ENCODE peak calls at places on chromosomes 12 and 14, in ten cellular contexts. Q, O, I, J, E, U, B, Y, A and X are unnamed samples.
A peak's percentile ranks its signal among the peaks of the same experiment; 100 is the strongest.

GRCh38 chr12:48104531-48104930 is 1.3 kb downstream of the SENP1 start:
- DNase-seq in J (no peak), O (no peak), A (no peak), U (no peak), Y (no peak), Q (no peak), E (no peak), I (no peak), B (no peak), X (no peak)

GRCh38 chr12:31531908-31532307 is 59.0 kb downstream of the DENND5B start:
- DNase-seq in I (no peak), E (no peak), Q (no peak), Y (no peak), O (no peak), J (no peak), B (no peak), U (no peak), A (no peak), X (no peak)

GRCh38 chr12:68334136-68334535 is 2.0 kb upstream of the MDM1 start:
- DNase-seq in Q (no peak), B (no peak), O (no peak), Y (no peak), J (no peak), E (no peak), U (no peak), A (no peak), I (peak; percentile 46), X (no peak)

GRCh38 chr12:116783503-116784237 is 45.6 kb downstream of the RNFT2 start:
- DNase-seq in Q (no peak), A (no peak), E (no peak), I (no peak), O (no peak), J (no peak), B (no peak), U (no peak), Y (no peak), X (no peak)

GRCh38 chr12:130526813-130527212 is 189.1 kb downstream of the PIWIL1 start:
- DNase-seq in U (no peak), A (no peak), B (no peak), Y (no peak), E (no peak), I (peak; percentile 25), O (peak; percentile 52), Q (peak; percentile 64), J (no peak), X (no peak)

GRCh38 chr14:106843951-106844483 is 1317.6 kb downstream of the TMEM121 start:
- DNase-seq in Y (no peak), A (no peak), B (no peak), U (no peak), E (no peak), J (no peak), Q (no peak), I (peak; percentile 55), O (no peak), X (peak; percentile 41)

GRCh38 chr14:23294734-23295561 is 7.7 kb downstream of the PPP1R3E start:
- DNase-seq in Y (peak; percentile 64), O (peak; percentile 49), I (peak; percentile 65), A (no peak), B (no peak), E (no peak), U (no peak), Q (peak; percentile 76), J (peak; percentile 32), X (no peak)

GRCh38 chr12:113299619-113300237 is 35.2 kb downstream of the SLC8B1 start:
- DNase-seq in Y (peak; percentile 87), I (no peak), A (no peak), B (no peak), O (no peak), E (peak; percentile 88), Q (peak; percentile 88), U (peak; percentile 89), J (peak; percentile 81), X (peak; percentile 76)

GRCh38 chr14:23569443-23570151 is 2.0 kb upstream of the AP1G2 start:
- DNase-seq in U (peak; percentile 83), J (peak; percentile 19), A (no peak), Q (no peak), O (no peak), E (no peak), I (no peak), Y (no peak), B (no peak), X (no peak)

GRCh38 chr12:53886996-53887395 is 51.6 kb upstream of the HOXC13 start:
- DNase-seq in O (no peak), B (no peak), Q (no peak), U (no peak), A (no peak), E (no peak), Y (no peak), I (no peak), J (no peak), X (no peak)

GRCh38 chr12:40016960-40017359 is 88.9 kb downstream of the SLC2A13 start:
- DNase-seq in Y (no peak), A (no peak), U (no peak), B (no peak), J (no peak), Q (peak; percentile 42), I (no peak), E (no peak), O (no peak), X (no peak)

GRCh38 chr14:89025581-89026236 is 201.3 kb downstream of the TTC8 start:
- DNase-seq in A (no peak), B (no peak), I (no peak), J (peak; percentile 37), E (no peak), Q (no peak), Y (no peak), O (no peak), U (peak; percentile 88), X (no peak)

GRCh38 chr12:110794623-110795280 is 52.0 kb upstream of the CCDC63 start:
- DNase-seq in I (no peak), O (no peak), Q (no peak), J (no peak), A (no peak), U (peak; percentile 85), B (no peak), Y (peak; percentile 30), E (no peak), X (peak; percentile 70)

GRCh38 chr14:59698793-59699192 is 122.2 kb upstream of the CCDC175 start:
- DNase-seq in E (no peak), Q (no peak), I (no peak), O (no peak), Y (no peak), A (no peak), J (no peak), U (no peak), B (no peak), X (no peak)

GRCh38 chr12:84994436-84994835 is 41.6 kb downstream of the TSPAN19 start:
- DNase-seq in Y (no peak), U (no peak), Q (no peak), A (no peak), E (no peak), J (no peak), B (no peak), O (no peak), I (no peak), X (no peak)

GRCh38 chr12:50205648-50206047 is 38.5 kb upstream of the CERS5 start:
- DNase-seq in U (no peak), E (no peak), B (no peak), J (no peak), Q (no peak), I (no peak), O (no peak), A (no peak), Y (no peak), X (no peak)

GRCh38 chr12:3931206-3931605 is 58.0 kb upstream of the PARP11 start:
- DNase-seq in E (no peak), I (no peak), U (no peak), A (no peak), Q (no peak), J (no peak), Y (no peak), O (no peak), B (no peak), X (no peak)

GRCh38 chr14:81400852-81401251 is 728 bp upstream of the STON2 start:
- DNase-seq in U (peak; percentile 96), O (no peak), A (no peak), Q (peak; percentile 51), Y (peak; percentile 48), I (no peak), J (peak; percentile 94), E (peak; percentile 81), B (no peak), X (no peak)

GRCh38 chr12:50925342-50925651 is 27.0 kb upstream of the HIGD1C start:
- DNase-seq in I (peak; percentile 30), U (no peak), Q (no peak), E (no peak), J (no peak), O (no peak), B (no peak), A (no peak), Y (no peak), X (no peak)

GRCh38 chr12:22578328-22578727 is 34.0 kb upstream of the C2CD5 start:
- DNase-seq in B (no peak), A (no peak), I (no peak), Q (no peak), O (no peak), Y (no peak), E (no peak), U (no peak), J (no peak), X (no peak)

GRCh38 chr12:66603458-66603857 is 75.4 kb downstream of the GRIP1 start:
- DNase-seq in O (no peak), B (no peak), J (no peak), Y (no peak), A (no peak), I (no peak), E (no peak), U (no peak), Q (peak; percentile 20), X (no peak)

GRCh38 chr14:64506751-64507150 is 2.2 kb downstream of the ZBTB1 start:
- DNase-seq in Y (no peak), J (no peak), O (no peak), U (no peak), E (no peak), I (no peak), Q (no peak), B (no peak), A (no peak), X (no peak)

GRCh38 chr12:57616383-57617101 is 5.3 kb downstream of the ARHGEF25 start:
- DNase-seq in O (no peak), Y (no peak), U (no peak), I (no peak), A (no peak), J (peak; percentile 55), E (no peak), B (no peak), Q (no peak), X (peak; percentile 45)

GRCh38 chr14:71703477-71703876 is 228.8 kb upstream of the RGS6 start:
- DNase-seq in Y (no peak), E (no peak), I (no peak), Q (no peak), A (no peak), O (no peak), B (no peak), U (no peak), J (no peak), X (no peak)

GRCh38 chr12:104420868-104421267 is 35.9 kb upstream of the CHST11 start:
- DNase-seq in B (no peak), O (no peak), U (no peak), A (no peak), J (no peak), E (no peak), Q (no peak), Y (no peak), I (peak; percentile 29), X (no peak)

GRCh38 chr14:38197001-38197760 is 10.5 kb upstream of the SSTR1 start:
- DNase-seq in Y (no peak), I (no peak), J (no peak), O (no peak), A (no peak), U (no peak), E (no peak), B (no peak), Q (no peak), X (no peak)

GRCh38 chr14:68820999-68821683 is 28.3 kb upstream of the ZFP36L1 start:
- DNase-seq in B (no peak), J (no peak), U (no peak), Y (no peak), O (no peak), A (no peak), Q (peak; percentile 6), I (no peak), E (no peak), X (no peak)

GRCh38 chr14:103657466-103657865 is 28.5 kb downstream of the KLC1 start:
- DNase-seq in Y (no peak), U (no peak), A (no peak), E (peak; percentile 56), Q (no peak), O (no peak), B (no peak), J (peak; percentile 74), I (no peak), X (no peak)